ENCODE peak calls at places on chromosomes 7 and 10, in eight cellular contexts. One of them, this sample, is unnamed.
A peak's percentile ranks its signal among the peaks of the same experiment; 100 is the strongest.

GRCh38 chr10:95324436-95325268 is 33.8 kb upstream of the PDLIM1 start:
- DNase-seq in NCI-H774: no peak
- DNase-seq in H9: no peak
- DNase-seq in NCI-H2081: no peak
- DNase-seq in HFFc6: no peak
- DNase-seq in NCI-H1694: no peak
- DNase-seq in brain microvascular endothelial cell: no peak
- DNase-seq in testis: no peak
- DNase-seq in this sample: no peak

GRCh38 chr10:60937784-60938654 is 6.0 kb downstream of the RHOBTB1 start:
- DNase-seq in NCI-H774: no peak
- DNase-seq in H9: no peak
- DNase-seq in NCI-H2081: no peak
- DNase-seq in brain microvascular endothelial cell: peak; percentile 70
- DNase-seq in testis: no peak
- DNase-seq in HFFc6: peak; percentile 65
- DNase-seq in NCI-H1694: no peak
- DNase-seq in this sample: peak; percentile 74

GRCh38 chr10:49300140-49300974 is 1.4 kb downstream of the C10orf71 start:
- DNase-seq in NCI-H2081: no peak
- DNase-seq in brain microvascular endothelial cell: no peak
- DNase-seq in NCI-H1694: no peak
- DNase-seq in H9: no peak
- DNase-seq in NCI-H774: no peak
- DNase-seq in testis: peak; percentile 26
- DNase-seq in HFFc6: no peak
- DNase-seq in this sample: no peak

GRCh38 chr10:3399756-3400155 is 227.2 kb upstream of the PITRM1 start:
- DNase-seq in NCI-H2081: no peak
- DNase-seq in testis: no peak
- DNase-seq in brain microvascular endothelial cell: no peak
- DNase-seq in H9: no peak
- DNase-seq in HFFc6: no peak
- DNase-seq in NCI-H1694: no peak
- DNase-seq in NCI-H774: no peak
- DNase-seq in this sample: no peak

GRCh38 chr10:129472696-129473555 is 5.9 kb downstream of the MGMT start:
- DNase-seq in NCI-H774: no peak
- DNase-seq in NCI-H1694: no peak
- DNase-seq in brain microvascular endothelial cell: no peak
- DNase-seq in H9: no peak
- DNase-seq in NCI-H2081: no peak
- DNase-seq in testis: no peak
- DNase-seq in HFFc6: no peak
- DNase-seq in this sample: no peak

GRCh38 chr10:44725404-44725803 is 185.7 kb upstream of the TMEM72 start:
- DNase-seq in H9: no peak
- DNase-seq in NCI-H2081: no peak
- DNase-seq in NCI-H1694: no peak
- DNase-seq in HFFc6: peak; percentile 26
- DNase-seq in brain microvascular endothelial cell: no peak
- DNase-seq in testis: no peak
- DNase-seq in NCI-H774: no peak
- DNase-seq in this sample: peak; percentile 48

GRCh38 chr7:27641576-27642230 is 21.0 kb downstream of the HIBADH start:
- DNase-seq in brain microvascular endothelial cell: peak; percentile 16
- DNase-seq in NCI-H1694: no peak
- DNase-seq in NCI-H774: no peak
- DNase-seq in H9: no peak
- DNase-seq in testis: no peak
- DNase-seq in NCI-H2081: no peak
- DNase-seq in HFFc6: no peak
- DNase-seq in this sample: no peak

GRCh38 chr10:121838931-121839330 is 88.9 kb downstream of the ATE1 start:
- DNase-seq in testis: no peak
- DNase-seq in HFFc6: no peak
- DNase-seq in brain microvascular endothelial cell: no peak
- DNase-seq in NCI-H774: no peak
- DNase-seq in NCI-H1694: no peak
- DNase-seq in H9: no peak
- DNase-seq in NCI-H2081: no peak
- DNase-seq in this sample: no peak

GRCh38 chr10:29947701-29948060 is 111.7 kb downstream of the JCAD start:
- DNase-seq in H9: no peak
- DNase-seq in HFFc6: no peak
- DNase-seq in NCI-H1694: no peak
- DNase-seq in brain microvascular endothelial cell: no peak
- DNase-seq in NCI-H774: no peak
- DNase-seq in testis: no peak
- DNase-seq in NCI-H2081: no peak
- DNase-seq in this sample: no peak

GRCh38 chr7:42702647-42703046 is 209.2 kb downstream of the C7orf25 start:
- DNase-seq in HFFc6: no peak
- DNase-seq in brain microvascular endothelial cell: no peak
- DNase-seq in NCI-H2081: no peak
- DNase-seq in NCI-H774: no peak
- DNase-seq in testis: no peak
- DNase-seq in H9: no peak
- DNase-seq in NCI-H1694: no peak
- DNase-seq in this sample: no peak

GRCh38 chr7:135879238-135879637 is 97.9 kb downstream of the MTPN start:
- DNase-seq in HFFc6: peak; percentile 3
- DNase-seq in testis: no peak
- DNase-seq in NCI-H2081: no peak
- DNase-seq in H9: no peak
- DNase-seq in NCI-H1694: no peak
- DNase-seq in NCI-H774: no peak
- DNase-seq in brain microvascular endothelial cell: peak; percentile 72
- DNase-seq in this sample: no peak

GRCh38 chr7:115040526-115040925 is 118.6 kb downstream of the MDFIC start:
- DNase-seq in testis: no peak
- DNase-seq in NCI-H774: no peak
- DNase-seq in brain microvascular endothelial cell: no peak
- DNase-seq in NCI-H2081: no peak
- DNase-seq in HFFc6: peak; percentile 60
- DNase-seq in H9: no peak
- DNase-seq in NCI-H1694: no peak
- DNase-seq in this sample: no peak

GRCh38 chr7:158322616-158323530 is 264.8 kb downstream of the PTPRN2 start:
- DNase-seq in H9: peak; percentile 17
- DNase-seq in HFFc6: no peak
- DNase-seq in NCI-H2081: no peak
- DNase-seq in testis: no peak
- DNase-seq in NCI-H1694: no peak
- DNase-seq in brain microvascular endothelial cell: no peak
- DNase-seq in NCI-H774: no peak
- DNase-seq in this sample: no peak

GRCh38 chr10:49023071-49023470 is 83.4 kb upstream of the LRRC18 start:
- DNase-seq in NCI-H1694: no peak
- DNase-seq in NCI-H2081: no peak
- DNase-seq in NCI-H774: no peak
- DNase-seq in HFFc6: no peak
- DNase-seq in H9: no peak
- DNase-seq in testis: no peak
- DNase-seq in brain microvascular endothelial cell: no peak
- DNase-seq in this sample: no peak

GRCh38 chr10:86438091-86438749 is 71.6 kb upstream of the GRID1 start:
- DNase-seq in brain microvascular endothelial cell: no peak
- DNase-seq in NCI-H774: no peak
- DNase-seq in testis: no peak
- DNase-seq in H9: no peak
- DNase-seq in NCI-H2081: no peak
- DNase-seq in NCI-H1694: no peak
- DNase-seq in HFFc6: no peak
- DNase-seq in this sample: no peak

GRCh38 chr7:108347616-108348015 is 108.6 kb downstream of the NRCAM start:
- DNase-seq in testis: no peak
- DNase-seq in NCI-H774: no peak
- DNase-seq in HFFc6: peak; percentile 48
- DNase-seq in H9: peak; percentile 77
- DNase-seq in NCI-H1694: no peak
- DNase-seq in brain microvascular endothelial cell: peak; percentile 47
- DNase-seq in NCI-H2081: no peak
- DNase-seq in this sample: peak; percentile 77

GRCh38 chr7:18241543-18242231 is 214.0 kb upstream of the PRPS1L1 start:
- DNase-seq in NCI-H1694: no peak
- DNase-seq in H9: peak; percentile 30
- DNase-seq in NCI-H2081: no peak
- DNase-seq in NCI-H774: no peak
- DNase-seq in HFFc6: no peak
- DNase-seq in brain microvascular endothelial cell: no peak
- DNase-seq in testis: no peak
- DNase-seq in this sample: peak; percentile 12

GRCh38 chr10:126422561-126422960 is 34.3 kb upstream of the ADAM12 start:
- DNase-seq in testis: no peak
- DNase-seq in NCI-H774: no peak
- DNase-seq in brain microvascular endothelial cell: no peak
- DNase-seq in HFFc6: no peak
- DNase-seq in NCI-H2081: no peak
- DNase-seq in NCI-H1694: no peak
- DNase-seq in H9: no peak
- DNase-seq in this sample: peak; percentile 22

GRCh38 chr7:157769016-157769869 is 432.4 kb downstream of the DNAJB6 start:
- DNase-seq in brain microvascular endothelial cell: no peak
- DNase-seq in NCI-H2081: peak; percentile 60
- DNase-seq in H9: no peak
- DNase-seq in NCI-H774: no peak
- DNase-seq in HFFc6: no peak
- DNase-seq in NCI-H1694: no peak
- DNase-seq in testis: no peak
- DNase-seq in this sample: no peak

GRCh38 chr7:150642926-150643325 is 10.7 kb upstream of the GIMAP6 start:
- DNase-seq in NCI-H774: no peak
- DNase-seq in NCI-H2081: no peak
- DNase-seq in HFFc6: no peak
- DNase-seq in NCI-H1694: no peak
- DNase-seq in H9: no peak
- DNase-seq in brain microvascular endothelial cell: no peak
- DNase-seq in testis: no peak
- DNase-seq in this sample: no peak

GRCh38 chr7:291302-292092 is 1.5 kb downstream of the FOXL3 start:
- DNase-seq in testis: no peak
- DNase-seq in H9: no peak
- DNase-seq in NCI-H774: no peak
- DNase-seq in NCI-H1694: no peak
- DNase-seq in HFFc6: no peak
- DNase-seq in brain microvascular endothelial cell: no peak
- DNase-seq in NCI-H2081: no peak
- DNase-seq in this sample: no peak

GRCh38 chr7:19066109-19066508 is 51.3 kb downstream of the TWIST1 start:
- DNase-seq in testis: no peak
- DNase-seq in HFFc6: no peak
- DNase-seq in NCI-H774: no peak
- DNase-seq in H9: no peak
- DNase-seq in NCI-H2081: no peak
- DNase-seq in NCI-H1694: no peak
- DNase-seq in brain microvascular endothelial cell: no peak
- DNase-seq in this sample: no peak

This sample was measured in HCEC 1CT.